ENCODE peak calls at places on chromosomes 11 and 22, in four cellular contexts. One of them, this sample, is unnamed.

GRCh38 chr11:85663781-85664560 is 958 bp downstream of the CREBZF start:
- DNase-seq in PC-3: peak; percentile 78
- DNase-seq in nephron progenitor cell: peak; percentile 81
- DNase-seq in fibroblast of villous mesenchyme: peak; percentile 70
- DNase-seq in this sample: peak; percentile 47

GRCh38 chr22:49307071-49307830 is 520.4 kb downstream of the BRD1 start:
- DNase-seq in nephron progenitor cell: no peak
- DNase-seq in fibroblast of villous mesenchyme: no peak
- DNase-seq in PC-3: no peak
- DNase-seq in this sample: no peak

GRCh38 chr11:43738600-43739409 is 58.3 kb downstream of the HSD17B12 start:
- DNase-seq in nephron progenitor cell: no peak
- DNase-seq in PC-3: peak; percentile 85
- DNase-seq in fibroblast of villous mesenchyme: peak; percentile 88
- DNase-seq in this sample: peak; percentile 93

GRCh38 chr22:42796081-42796480 is 61.0 kb downstream of the ARFGAP3 start:
- DNase-seq in nephron progenitor cell: no peak
- DNase-seq in fibroblast of villous mesenchyme: no peak
- DNase-seq in PC-3: no peak
- DNase-seq in this sample: no peak

GRCh38 chr11:118980191-118980881 is 8.8 kb downstream of the FOXR1 start:
- DNase-seq in PC-3: no peak
- DNase-seq in nephron progenitor cell: no peak
- DNase-seq in fibroblast of villous mesenchyme: no peak
- DNase-seq in this sample: peak; percentile 37

GRCh38 chr22:26357281-26357680 is 71.8 kb upstream of the ASPHD2 start:
- DNase-seq in fibroblast of villous mesenchyme: no peak
- DNase-seq in PC-3: no peak
- DNase-seq in nephron progenitor cell: no peak
- DNase-seq in this sample: no peak

GRCh38 chr11:95284057-95285052 is 53.4 kb upstream of the SESN3 start:
- DNase-seq in PC-3: peak; percentile 16
- DNase-seq in nephron progenitor cell: no peak
- DNase-seq in fibroblast of villous mesenchyme: no peak
- DNase-seq in this sample: no peak

GRCh38 chr22:38353701-38354100 is 36.5 kb upstream of the CSNK1E start:
- DNase-seq in nephron progenitor cell: no peak
- DNase-seq in PC-3: no peak
- DNase-seq in fibroblast of villous mesenchyme: no peak
- DNase-seq in this sample: no peak

GRCh38 chr11:128467610-128468041 is 119.7 kb downstream of the ETS1 start:
- DNase-seq in nephron progenitor cell: no peak
- DNase-seq in PC-3: peak; percentile 86
- DNase-seq in fibroblast of villous mesenchyme: peak; percentile 93
- DNase-seq in this sample: peak; percentile 98

GRCh38 chr11:17923213-17923612 is 89.6 kb downstream of the SERGEF start:
- DNase-seq in nephron progenitor cell: no peak
- DNase-seq in fibroblast of villous mesenchyme: no peak
- DNase-seq in PC-3: no peak
- DNase-seq in this sample: peak; percentile 29

GRCh38 chr22:27405672-27406388 is 395.7 kb downstream of the MN1 start:
- DNase-seq in nephron progenitor cell: peak; percentile 73
- DNase-seq in fibroblast of villous mesenchyme: peak; percentile 41
- DNase-seq in PC-3: peak; percentile 68
- DNase-seq in this sample: peak; percentile 60

GRCh38 chr11:9577551-9577950 is 4.1 kb downstream of the WEE1 start:
- DNase-seq in PC-3: no peak
- DNase-seq in nephron progenitor cell: no peak
- DNase-seq in fibroblast of villous mesenchyme: peak; percentile 89
- DNase-seq in this sample: peak; percentile 57

GRCh38 chr11:65981101-65981740 is 19.7 kb downstream of the SART1 start:
- DNase-seq in nephron progenitor cell: no peak
- DNase-seq in fibroblast of villous mesenchyme: no peak
- DNase-seq in PC-3: no peak
- DNase-seq in this sample: no peak

GRCh38 chr11:2331404-2331803 is 29.6 kb downstream of the TSPAN32 start:
- DNase-seq in nephron progenitor cell: no peak
- DNase-seq in PC-3: no peak
- DNase-seq in fibroblast of villous mesenchyme: no peak
- DNase-seq in this sample: no peak

GRCh38 chr11:58900479-58901420 is 38.5 kb upstream of the GLYATL1 start:
- DNase-seq in PC-3: peak; percentile 96
- DNase-seq in fibroblast of villous mesenchyme: peak; percentile 59
- DNase-seq in nephron progenitor cell: peak; percentile 86
- DNase-seq in this sample: peak; percentile 85

GRCh38 chr22:22364207-22364606 is 119.6 kb downstream of the VPREB1 start:
- DNase-seq in nephron progenitor cell: no peak
- DNase-seq in fibroblast of villous mesenchyme: no peak
- DNase-seq in PC-3: no peak
- DNase-seq in this sample: no peak

GRCh38 chr22:39482768-39483167 is 19.3 kb upstream of the MIEF1 start:
- DNase-seq in PC-3: no peak
- DNase-seq in nephron progenitor cell: no peak
- DNase-seq in fibroblast of villous mesenchyme: no peak
- DNase-seq in this sample: peak; percentile 31

GRCh38 chr11:65468874-65469333 is 29.9 kb upstream of the MALAT1 start:
- DNase-seq in fibroblast of villous mesenchyme: peak; percentile 54
- DNase-seq in PC-3: peak; percentile 96
- DNase-seq in nephron progenitor cell: no peak
- DNase-seq in this sample: peak; percentile 66

GRCh38 chr22:37669586-37669985 is 5.8 kb upstream of the LGALS1 start:
- DNase-seq in nephron progenitor cell: no peak
- DNase-seq in fibroblast of villous mesenchyme: peak; percentile 73
- DNase-seq in PC-3: no peak
- DNase-seq in this sample: no peak

GRCh38 chr22:32127904-32128303 is 31.2 kb downstream of the C22orf42 start:
- DNase-seq in PC-3: no peak
- DNase-seq in nephron progenitor cell: no peak
- DNase-seq in fibroblast of villous mesenchyme: no peak
- DNase-seq in this sample: no peak
- TF ChIP-seq CTCF in PC-3: no peak
- TF ChIP-seq CTCF in nephron progenitor cell: peak; percentile 21
- TF ChIP-seq CTCF in fibroblast of villous mesenchyme: no peak
- TF ChIP-seq CTCF in this sample: no peak

DNA sequence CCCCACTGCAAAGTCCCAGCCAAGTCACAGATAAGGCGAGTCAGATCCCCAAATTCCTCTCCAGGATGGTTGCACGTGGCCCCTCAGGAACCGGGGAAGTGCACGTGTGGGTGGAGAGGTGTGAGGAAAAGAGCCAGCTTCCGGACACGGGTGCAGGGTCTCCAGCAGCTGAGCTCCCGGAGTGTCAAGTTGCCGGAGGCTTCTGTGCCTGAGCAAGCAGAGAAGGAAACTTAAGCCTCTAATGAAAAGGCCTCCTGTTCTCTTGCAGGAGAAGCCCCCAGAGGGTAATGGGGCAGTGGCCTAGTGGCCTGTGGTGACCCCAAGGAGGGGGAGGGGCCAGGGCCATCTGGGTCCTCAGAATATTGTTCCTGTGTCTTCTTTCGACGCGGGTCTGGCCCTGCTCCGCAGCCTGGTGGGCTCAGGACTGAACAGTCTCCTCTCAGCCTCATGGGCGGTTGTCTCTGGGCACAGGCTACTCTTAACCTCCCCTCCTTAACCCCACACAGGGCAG is 147.9 kb downstream of the FEZ1 start:
- DNase-seq in nephron progenitor cell: peak; percentile 78
- DNase-seq in PC-3: no peak
- DNase-seq in fibroblast of villous mesenchyme: no peak
- DNase-seq in this sample: no peak
- TF ChIP-seq CTCF in nephron progenitor cell: no peak
- TF ChIP-seq CTCF in PC-3: no peak
- TF ChIP-seq CTCF in fibroblast of villous mesenchyme: no peak
- TF ChIP-seq CTCF in this sample: no peak

DNA sequence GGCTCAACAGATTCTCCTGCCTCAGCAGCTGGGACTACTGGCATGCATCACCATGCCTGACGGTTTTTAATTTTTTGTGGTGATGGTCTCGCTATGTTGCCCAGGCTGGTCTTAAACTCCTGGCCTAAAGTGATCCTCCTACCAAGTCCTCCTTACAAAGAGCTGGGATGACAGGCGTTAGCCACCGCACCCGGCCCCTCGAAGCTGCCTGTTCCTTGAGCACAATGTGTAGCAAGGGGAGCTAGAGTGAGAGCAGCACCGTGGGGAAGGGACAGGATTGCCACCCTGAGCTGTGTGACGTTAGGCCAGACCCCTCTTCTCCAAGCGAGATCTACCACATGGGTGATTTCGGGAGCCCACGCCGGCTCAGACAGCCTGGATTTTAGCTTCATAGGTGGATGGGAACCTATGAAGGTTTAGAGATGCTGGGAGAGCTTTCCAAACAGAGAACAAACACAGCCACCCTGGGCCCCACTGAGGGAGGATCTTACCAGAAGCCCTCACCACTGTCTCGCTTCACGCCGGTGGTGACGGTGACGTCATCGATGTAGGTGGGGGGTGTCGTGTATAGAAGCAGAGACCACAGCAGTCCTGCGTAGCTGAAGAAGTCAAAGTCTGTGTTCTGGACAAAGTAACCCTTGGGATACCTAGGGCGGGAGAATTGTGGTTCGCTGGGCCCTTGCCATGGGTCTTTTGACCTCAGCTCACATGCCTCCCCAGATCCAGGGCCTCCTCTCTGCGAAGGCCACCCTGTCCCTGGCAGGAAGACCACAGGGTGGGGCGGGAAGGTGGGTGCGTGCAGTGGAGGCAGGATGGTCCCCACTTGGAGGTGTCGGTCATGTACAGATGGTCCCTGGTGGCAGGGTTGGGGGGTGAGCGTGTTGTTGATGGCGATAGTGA is 23.1 kb downstream of the RGL4 start:
- DNase-seq in PC-3: no peak
- DNase-seq in fibroblast of villous mesenchyme: no peak
- DNase-seq in nephron progenitor cell: no peak
- DNase-seq in this sample: no peak
- TF ChIP-seq CTCF in PC-3: no peak
- TF ChIP-seq CTCF in fibroblast of villous mesenchyme: no peak
- TF ChIP-seq CTCF in nephron progenitor cell: no peak
- TF ChIP-seq CTCF in this sample: no peak

GRCh38 chr22:44693756-44694155 is 8.2 kb upstream of the PRR5 start:
- DNase-seq in PC-3: no peak
- DNase-seq in fibroblast of villous mesenchyme: no peak
- DNase-seq in nephron progenitor cell: no peak
- DNase-seq in this sample: no peak
- TF ChIP-seq CTCF in PC-3: no peak
- TF ChIP-seq CTCF in fibroblast of villous mesenchyme: no peak
- TF ChIP-seq CTCF in nephron progenitor cell: no peak
- TF ChIP-seq CTCF in this sample: no peak

GRCh38 chr11:102783720-102784119 is 3.3 kb upstream of the MMP10 start:
- DNase-seq in nephron progenitor cell: no peak
- DNase-seq in PC-3: peak; percentile 96
- DNase-seq in fibroblast of villous mesenchyme: no peak
- DNase-seq in this sample: no peak

GRCh38 chr11:102776454-102776853 is 4.0 kb downstream of the MMP10 start:
- DNase-seq in fibroblast of villous mesenchyme: no peak
- DNase-seq in nephron progenitor cell: no peak
- DNase-seq in PC-3: no peak
- DNase-seq in this sample: no peak

GRCh38 chr11:102783016-102783415 is 2.6 kb upstream of the MMP10 start:
- DNase-seq in PC-3: peak; percentile 42
- DNase-seq in fibroblast of villous mesenchyme: no peak
- DNase-seq in nephron progenitor cell: no peak
- DNase-seq in this sample: no peak

GRCh38 chr11:102784380-102784779 is 4.0 kb upstream of the MMP10 start:
- DNase-seq in PC-3: no peak
- DNase-seq in fibroblast of villous mesenchyme: no peak
- DNase-seq in nephron progenitor cell: no peak
- DNase-seq in this sample: no peak

GRCh38 chr11:102780491-102780918 is at the start of gene MMP10:
- DNase-seq in PC-3: peak; percentile 92
- DNase-seq in fibroblast of villous mesenchyme: peak; percentile 46
- DNase-seq in nephron progenitor cell: no peak
- DNase-seq in this sample: peak; percentile 71
- TF ChIP-seq CTCF in PC-3: peak; percentile 87
- TF ChIP-seq CTCF in fibroblast of villous mesenchyme: peak; percentile 64
- TF ChIP-seq CTCF in nephron progenitor cell: peak; percentile 25
- TF ChIP-seq CTCF in this sample: peak; percentile 68

This sample was measured in choroid plexus epithelial cell.